ENCODE peak calls at places on chromosome 13, in seven cellular contexts. One of them, this sample, is unnamed.
A peak's percentile ranks its signal among the peaks of the same experiment; 100 is the strongest.

GRCh38 chr13:29175245-29175873 is 355.2 kb downstream of the MTUS2 start:
- DNase-seq in NCI-H2081: no peak
- DNase-seq in NCI-H1092: no peak
- DNase-seq in foreskin fibroblast: no peak
- DNase-seq in NCI-H460: no peak
- DNase-seq in GM12892: no peak
- DNase-seq in stimulated activated naive CD8-positive, alpha-beta T cell treated with anti-CD3 and anti-CD28 coated beads, Interleukin-15, Interleukin-2, amounts not matched to agents 100 U/mL and 50 U/mL, for 24 hours: no peak
- DNase-seq in this sample: no peak

GRCh38 chr13:38350114-38350617 is 515 bp downstream of the UFM1 start:
- DNase-seq in NCI-H1092: peak; percentile 7
- DNase-seq in foreskin fibroblast: peak; percentile 64
- DNase-seq in stimulated activated naive CD8-positive, alpha-beta T cell treated with anti-CD3 and anti-CD28 coated beads, Interleukin-15, Interleukin-2, amounts not matched to agents 100 U/mL and 50 U/mL, for 24 hours: peak; percentile 65
- DNase-seq in NCI-H460: peak; percentile 13
- DNase-seq in GM12892: no peak
- DNase-seq in NCI-H2081: peak; percentile 56
- DNase-seq in this sample: peak; percentile 44

GRCh38 chr13:24254151-24254810 is 55.1 kb upstream of the C1QTNF9 start:
- DNase-seq in stimulated activated naive CD8-positive, alpha-beta T cell treated with anti-CD3 and anti-CD28 coated beads, Interleukin-15, Interleukin-2, amounts not matched to agents 100 U/mL and 50 U/mL, for 24 hours: peak; percentile 59
- DNase-seq in NCI-H2081: no peak
- DNase-seq in NCI-H1092: no peak
- DNase-seq in foreskin fibroblast: no peak
- DNase-seq in NCI-H460: no peak
- DNase-seq in GM12892: no peak
- DNase-seq in this sample: no peak

GRCh38 chr13:35826626-35827254 is 304.4 kb downstream of the DCLK1 start:
- DNase-seq in NCI-H2081: no peak
- DNase-seq in NCI-H1092: no peak
- DNase-seq in stimulated activated naive CD8-positive, alpha-beta T cell treated with anti-CD3 and anti-CD28 coated beads, Interleukin-15, Interleukin-2, amounts not matched to agents 100 U/mL and 50 U/mL, for 24 hours: peak; percentile 7
- DNase-seq in foreskin fibroblast: no peak
- DNase-seq in GM12892: no peak
- DNase-seq in NCI-H460: no peak
- DNase-seq in this sample: peak; percentile 11

GRCh38 chr13:65417953-65418352 is 1812.2 kb downstream of the PCDH9 start:
- DNase-seq in foreskin fibroblast: no peak
- DNase-seq in NCI-H1092: no peak
- DNase-seq in NCI-H460: no peak
- DNase-seq in NCI-H2081: no peak
- DNase-seq in stimulated activated naive CD8-positive, alpha-beta T cell treated with anti-CD3 and anti-CD28 coated beads, Interleukin-15, Interleukin-2, amounts not matched to agents 100 U/mL and 50 U/mL, for 24 hours: no peak
- DNase-seq in GM12892: no peak
- DNase-seq in this sample: no peak

GRCh38 chr13:61728468-61728867 is 312.8 kb upstream of the PCDH20 start:
- DNase-seq in NCI-H460: peak; percentile 6
- DNase-seq in GM12892: no peak
- DNase-seq in foreskin fibroblast: no peak
- DNase-seq in stimulated activated naive CD8-positive, alpha-beta T cell treated with anti-CD3 and anti-CD28 coated beads, Interleukin-15, Interleukin-2, amounts not matched to agents 100 U/mL and 50 U/mL, for 24 hours: no peak
- DNase-seq in NCI-H2081: peak; percentile 20
- DNase-seq in NCI-H1092: peak; percentile 21
- DNase-seq in this sample: no peak

GRCh38 chr13:40070357-40070756 is 414.9 kb downstream of the COG6 start:
- DNase-seq in foreskin fibroblast: no peak
- DNase-seq in GM12892: no peak
- DNase-seq in NCI-H1092: no peak
- DNase-seq in NCI-H2081: no peak
- DNase-seq in stimulated activated naive CD8-positive, alpha-beta T cell treated with anti-CD3 and anti-CD28 coated beads, Interleukin-15, Interleukin-2, amounts not matched to agents 100 U/mL and 50 U/mL, for 24 hours: no peak
- DNase-seq in NCI-H460: no peak
- DNase-seq in this sample: no peak

GRCh38 chr13:40094056-40094455 is 438.6 kb downstream of the COG6 start:
- DNase-seq in NCI-H2081: no peak
- DNase-seq in NCI-H460: no peak
- DNase-seq in stimulated activated naive CD8-positive, alpha-beta T cell treated with anti-CD3 and anti-CD28 coated beads, Interleukin-15, Interleukin-2, amounts not matched to agents 100 U/mL and 50 U/mL, for 24 hours: no peak
- DNase-seq in GM12892: no peak
- DNase-seq in NCI-H1092: no peak
- DNase-seq in foreskin fibroblast: no peak
- DNase-seq in this sample: no peak

GRCh38 chr13:51148223-51148951 is 37.3 kb upstream of the C13orf42 start:
- DNase-seq in foreskin fibroblast: no peak
- DNase-seq in stimulated activated naive CD8-positive, alpha-beta T cell treated with anti-CD3 and anti-CD28 coated beads, Interleukin-15, Interleukin-2, amounts not matched to agents 100 U/mL and 50 U/mL, for 24 hours: no peak
- DNase-seq in NCI-H2081: peak; percentile 81
- DNase-seq in NCI-H460: no peak
- DNase-seq in NCI-H1092: peak; percentile 9
- DNase-seq in GM12892: no peak
- DNase-seq in this sample: no peak

GRCh38 chr13:26386026-26386425 is 132.1 kb downstream of the CDK8 start:
- DNase-seq in NCI-H1092: no peak
- DNase-seq in NCI-H460: no peak
- DNase-seq in NCI-H2081: no peak
- DNase-seq in stimulated activated naive CD8-positive, alpha-beta T cell treated with anti-CD3 and anti-CD28 coated beads, Interleukin-15, Interleukin-2, amounts not matched to agents 100 U/mL and 50 U/mL, for 24 hours: no peak
- DNase-seq in GM12892: no peak
- DNase-seq in foreskin fibroblast: no peak
- DNase-seq in this sample: no peak

GRCh38 chr13:33845572-33846305 is 27.8 kb downstream of the RFC3 start:
- DNase-seq in foreskin fibroblast: no peak
- DNase-seq in stimulated activated naive CD8-positive, alpha-beta T cell treated with anti-CD3 and anti-CD28 coated beads, Interleukin-15, Interleukin-2, amounts not matched to agents 100 U/mL and 50 U/mL, for 24 hours: no peak
- DNase-seq in GM12892: no peak
- DNase-seq in NCI-H1092: no peak
- DNase-seq in NCI-H2081: no peak
- DNase-seq in NCI-H460: no peak
- DNase-seq in this sample: no peak

GRCh38 chr13:20099319-20099718 is 61.5 kb downstream of the GJA3 start:
- DNase-seq in foreskin fibroblast: no peak
- DNase-seq in GM12892: no peak
- DNase-seq in NCI-H460: no peak
- DNase-seq in NCI-H1092: no peak
- DNase-seq in stimulated activated naive CD8-positive, alpha-beta T cell treated with anti-CD3 and anti-CD28 coated beads, Interleukin-15, Interleukin-2, amounts not matched to agents 100 U/mL and 50 U/mL, for 24 hours: no peak
- DNase-seq in NCI-H2081: no peak
- DNase-seq in this sample: no peak

GRCh38 chr13:113299951-113300350 is 2.9 kb downstream of the LAMP1 start:
- DNase-seq in GM12892: no peak
- DNase-seq in NCI-H2081: no peak
- DNase-seq in NCI-H1092: no peak
- DNase-seq in stimulated activated naive CD8-positive, alpha-beta T cell treated with anti-CD3 and anti-CD28 coated beads, Interleukin-15, Interleukin-2, amounts not matched to agents 100 U/mL and 50 U/mL, for 24 hours: no peak
- DNase-seq in foreskin fibroblast: peak; percentile 41
- DNase-seq in NCI-H460: no peak
- DNase-seq in this sample: no peak

GRCh38 chr13:114077938-114078335 is 54.5 kb downstream of the RASA3 start:
- DNase-seq in GM12892: no peak
- DNase-seq in NCI-H2081: no peak
- DNase-seq in stimulated activated naive CD8-positive, alpha-beta T cell treated with anti-CD3 and anti-CD28 coated beads, Interleukin-15, Interleukin-2, amounts not matched to agents 100 U/mL and 50 U/mL, for 24 hours: no peak
- DNase-seq in foreskin fibroblast: peak; percentile 67
- DNase-seq in NCI-H460: no peak
- DNase-seq in NCI-H1092: no peak
- DNase-seq in this sample: no peak

GRCh38 chr13:77919351-77920294 is 992 bp upstream of the EDNRB start:
- DNase-seq in foreskin fibroblast: peak; percentile 26
- DNase-seq in NCI-H2081: no peak
- DNase-seq in GM12892: no peak
- DNase-seq in NCI-H460: no peak
- DNase-seq in stimulated activated naive CD8-positive, alpha-beta T cell treated with anti-CD3 and anti-CD28 coated beads, Interleukin-15, Interleukin-2, amounts not matched to agents 100 U/mL and 50 U/mL, for 24 hours: peak; percentile 7
- DNase-seq in NCI-H1092: peak; percentile 44
- DNase-seq in this sample: no peak